ENCODE peak calls at places on chromosomes 13 and 19, in five cellular contexts. I is A549, T is HepG2, H is GM23338, Y is SK-N-SH. X is an unnamed sample.

GRCh38 chr19:27776020-27776419 is 1436.9 kb downstream of the UQCRFS1 start:
- DNase-seq in I (peak; percentile 50), H (peak; percentile 69), T (no peak), Y (no peak), X (peak; percentile 66)

GRCh38 chr13:101499406-101499805 is 46.9 kb downstream of the ITGBL1 start:
- DNase-seq in I (no peak), Y (no peak), H (no peak), T (no peak), X (no peak)

GRCh38 chr19:48631254-48631653 is 5.9 kb downstream of the DBP start:
- DNase-seq in I (no peak), T (no peak), Y (no peak), H (no peak), X (no peak)

GRCh38 chr19:29449371-29449770 is 76.4 kb upstream of the VSTM2B start:
- DNase-seq in I (no peak), Y (no peak), T (no peak), H (no peak), X (no peak)

GRCh38 chr19:751501-752341 is 809 bp downstream of the MISP start:
- DNase-seq in I (peak; percentile 84), H (no peak), Y (peak; percentile 59), T (peak; percentile 53), X (no peak)

GRCh38 chr19:48372904-48373303 is 8.7 kb downstream of the SYNGR4 start:
- DNase-seq in I (no peak), Y (peak; percentile 30), H (no peak), T (no peak), X (no peak)

GRCh38 chr13:23707674-23708073 is 137.5 kb downstream of the TNFRSF19 start:
- DNase-seq in H (no peak), T (no peak), I (no peak), Y (no peak), X (no peak)

GRCh38 chr13:113759525-113760137 is 605 bp downstream of the TMEM255B start:
- DNase-seq in Y (peak; percentile 69), H (peak; percentile 31), I (peak; percentile 7), T (no peak), X (no peak)

GRCh38 chr19:27774337-27774736 is 1438.6 kb downstream of the UQCRFS1 start:
- DNase-seq in H (peak; percentile 67), Y (no peak), T (no peak), I (no peak), X (peak; percentile 18)

GRCh38 chr13:31350560-31350959 is 150.8 kb downstream of the B3GLCT start:
- DNase-seq in I (no peak), Y (no peak), H (peak; percentile 33), T (no peak), X (no peak)

GRCh38 chr19:38742906-38743305 is 1.4 kb downstream of the CAPN12 start:
- DNase-seq in H (no peak), T (no peak), Y (peak; percentile 22), I (no peak), X (no peak)

GRCh38 chr13:51585234-51585672 is 991 bp downstream of the WDFY2 start:
- DNase-seq in T (no peak), H (no peak), I (no peak), Y (no peak), X (peak; percentile 50)

GRCh38 chr13:21501709-21502108 is 42.6 kb upstream of the ZDHHC20 start:
- DNase-seq in I (no peak), H (peak; percentile 70), T (peak; percentile 10), Y (no peak), X (no peak)

GRCh38 chr13:51249254-51249653 is 27.1 kb downstream of the FAM124A start:
- DNase-seq in Y (no peak), H (peak; percentile 38), I (no peak), T (no peak), X (no peak)

GRCh38 chr19:58154287-58154678 is 3.7 kb upstream of the ZNF329 start:
- DNase-seq in H (peak; percentile 46), T (peak; percentile 38), Y (no peak), I (no peak), X (peak; percentile 20)

GRCh38 chr19:7899751-7900352 is 3.8 kb upstream of the MAP2K7 start:
- DNase-seq in H (no peak), T (no peak), I (no peak), Y (no peak), X (no peak)

GRCh38 chr19:29667941-29668340 is 2.7 kb downstream of the PLEKHF1 start:
- DNase-seq in Y (no peak), I (no peak), H (no peak), T (no peak), X (no peak)

GRCh38 chr19:17469092-17469370 is 1.3 kb upstream of the SLC27A1 start:
- DNase-seq in T (no peak), Y (no peak), I (no peak), H (no peak), X (no peak)

GRCh38 chr19:46478356-46478986 is 7.1 kb upstream of the PNMA8A start:
- DNase-seq in H (peak; percentile 97), I (no peak), Y (peak; percentile 66), T (no peak), X (no peak)

GRCh38 chr13:50124536-50125305 is 109.5 kb downstream of the KCNRG start:
- DNase-seq in I (peak; percentile 88), Y (peak; percentile 99), T (peak; percentile 33), H (peak; percentile 73), X (peak; percentile 98)

GRCh38 chr13:27110056-27110746 is 61.4 kb downstream of the USP12 start:
- DNase-seq in T (no peak), I (no peak), H (no peak), Y (no peak), X (no peak)

GRCh38 chr13:107441279-107441678 is 774.1 kb downstream of the LIG4 start:
- DNase-seq in T (no peak), H (no peak), Y (no peak), I (no peak), X (no peak)

GRCh38 chr13:51249767-51250741 is 27.9 kb downstream of the FAM124A start:
- DNase-seq in T (peak; percentile 13), I (peak; percentile 52), Y (peak; percentile 65), H (peak; percentile 44), X (no peak)

GRCh38 chr19:38685666-38686529 is 38.4 kb downstream of the ACTN4 start:
- DNase-seq in Y (peak; percentile 56), T (peak; percentile 65), H (peak; percentile 80), I (peak; percentile 94), X (no peak)

GRCh38 chr19:29248332-29248844 is 35.4 kb upstream of the UQCRFS1 start:
- DNase-seq in T (no peak), Y (no peak), I (no peak), H (no peak), X (no peak)

GRCh38 chr19:44809856-44810554 is 1.1 kb downstream of the BCAM start:
- DNase-seq in Y (no peak), H (no peak), T (no peak), I (no peak), X (no peak)

GRCh38 chr13:106815545-106815944 is 247.6 kb upstream of the ARGLU1 start:
- DNase-seq in Y (no peak), H (peak; percentile 48), I (no peak), T (no peak), X (no peak)

GRCh38 chr13:98405107-98405571 is 171.8 kb downstream of the STK24 start:
- DNase-seq in T (no peak), Y (peak; percentile 60), H (peak; percentile 83), I (no peak), X (no peak)

GRCh38 chr19:40549007-40549708 is 27.5 kb upstream of the SHKBP1 start:
- DNase-seq in T (peak; percentile 49), Y (peak; percentile 95), I (peak; percentile 92), H (peak; percentile 96), X (peak; percentile 50)

DNA sequence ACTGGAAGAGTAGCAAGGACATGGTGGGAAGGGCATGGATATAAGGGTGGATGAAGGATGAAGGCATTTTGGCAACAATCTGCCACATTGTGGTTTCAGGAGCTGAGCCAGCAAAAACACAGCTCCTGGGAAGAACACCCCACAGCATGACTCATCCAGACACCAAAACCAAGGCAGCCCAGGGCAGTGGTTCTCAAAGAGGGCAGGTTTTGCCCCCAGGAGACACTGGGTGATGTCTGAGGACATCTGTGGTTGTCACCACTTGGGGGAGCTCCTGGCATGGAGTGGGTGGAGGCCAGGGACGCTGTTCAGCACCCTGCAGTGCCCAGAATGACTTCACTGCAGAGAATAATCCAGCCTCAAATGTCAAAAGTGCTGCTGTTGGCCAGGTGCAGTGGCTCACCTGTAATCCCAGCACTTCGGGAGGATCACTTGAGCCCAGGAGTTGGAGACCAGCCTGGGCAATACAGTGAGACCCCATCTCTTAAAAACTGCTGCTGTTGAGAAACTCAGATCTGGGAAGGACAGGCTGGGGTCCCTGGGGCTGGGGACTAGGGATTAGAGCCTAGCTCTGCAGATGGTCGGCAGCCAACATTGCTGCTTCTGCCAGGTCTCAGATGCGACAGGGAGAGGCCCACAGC is 16.1 kb downstream of the ZFR2 start:
- DNase-seq in H (no peak), Y (no peak), T (peak; percentile 31), I (peak; percentile 41), X (peak; percentile 37)
- TF ChIP-seq CTCF in H (peak; percentile 63), Y (peak; percentile 52), T (peak; percentile 66), I (no peak), X (peak; percentile 11)

DNA sequence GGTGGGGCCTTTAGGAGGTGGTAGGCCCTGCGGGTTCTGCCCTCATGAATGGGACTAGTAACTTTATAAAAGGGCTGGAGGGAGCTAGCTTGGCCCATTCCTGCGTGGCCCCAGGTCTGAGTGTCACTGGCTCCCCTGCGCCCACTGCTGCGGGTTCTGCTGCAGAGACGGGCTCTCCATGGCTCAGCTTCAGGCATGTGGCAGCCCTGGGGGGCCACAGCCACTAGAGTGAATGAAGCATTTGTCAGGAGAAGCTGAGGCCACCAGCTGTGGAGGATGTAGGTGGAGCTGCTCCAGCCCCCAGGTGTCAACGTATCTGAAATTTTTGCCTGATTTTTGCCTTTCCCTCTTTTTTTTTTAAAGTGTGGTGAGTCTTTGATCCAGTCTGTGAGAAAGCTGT is 119.1 kb downstream of the SOX1 start:
- DNase-seq in H (no peak), Y (no peak), T (no peak), I (no peak), X (no peak)
- TF ChIP-seq REST in H (no peak), Y (no peak), T (no peak), I (no peak), X (no peak)

DNA sequence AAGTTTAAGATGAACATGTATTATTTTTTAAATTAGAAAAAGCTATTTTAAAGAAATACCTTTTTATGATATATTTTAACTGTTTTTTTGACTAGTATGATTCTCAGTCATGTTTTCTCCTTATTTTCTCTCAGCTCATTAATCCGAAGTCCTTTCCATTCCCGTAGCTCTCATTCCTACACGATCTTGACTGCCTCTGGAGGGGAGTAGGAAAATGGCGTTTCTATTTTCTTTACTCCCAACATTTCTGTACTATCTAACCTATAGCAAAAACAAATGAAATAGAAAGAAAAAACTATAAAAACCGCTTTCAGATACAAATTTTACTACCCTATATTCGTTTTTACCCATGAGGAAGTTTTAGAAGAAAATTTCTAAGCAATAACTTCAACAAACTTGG is 343.8 kb downstream of the RBM26 start:
- DNase-seq in H (peak; percentile 46), Y (peak; percentile 2), T (no peak), I (no peak), X (no peak)
- TF ChIP-seq CTCF in H (peak; percentile 15), Y (no peak), T (no peak), I (no peak), X (no peak)

DNA sequence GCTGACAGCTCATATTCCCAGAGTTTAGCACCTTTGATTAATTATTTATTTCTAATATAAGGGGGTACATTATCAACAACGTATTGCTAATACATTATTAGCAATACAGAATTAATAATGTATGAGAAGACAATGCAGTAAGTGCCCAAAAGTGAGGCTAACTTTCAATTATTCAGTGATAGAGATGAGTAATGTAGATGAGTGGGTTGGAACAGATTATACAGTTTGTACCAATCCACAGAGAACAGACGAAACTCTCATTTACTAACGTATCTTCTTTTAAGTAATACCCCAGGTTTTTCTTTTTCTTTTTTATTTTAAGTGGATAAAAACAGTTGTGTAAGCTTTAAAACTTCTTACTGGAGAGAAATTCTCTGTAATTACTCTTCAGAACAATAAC is 36.7 kb upstream of the RBM26 start:
- DNase-seq in T (no peak), I (no peak), Y (no peak), H (no peak), X (no peak)
- TF ChIP-seq REST in T (no peak), I (no peak), Y (no peak), H (no peak), X (no peak)

GRCh38 chr19:42113641-42114348 is 18.5 kb downstream of the POU2F2 start:
- DNase-seq in I (peak; percentile 97), T (peak; percentile 33), H (peak; percentile 65), Y (no peak), X (no peak)
- TF ChIP-seq CTCF in I (peak; percentile 55), T (no peak), H (peak; percentile 60), Y (peak; percentile 50), X (no peak)